ENCODE peak calls at places on chromosomes 12 and 14, in four cellular contexts. C is substantia nigra, K is skeletal muscle cell, Q is AG10803. Y is an unnamed sample.

GRCh38 chr12:117212563-117213190 is 22.4 kb upstream of the FBXO21 start:
- DNase-seq in C (peak), K (peak), Q (peak), Y (peak)

GRCh38 chr14:92586001-92586947 is 72.7 kb downstream of the RIN3 start:
- DNase-seq in C (no peak), K (peak), Q (peak), Y (peak)

GRCh38 chr12:401235-402126 is at the start of gene CCDC77:
- DNase-seq in C (no peak), K (peak), Q (peak), Y (peak)

GRCh38 chr12:11785722-11786121 is 136.2 kb downstream of the ETV6 start:
- DNase-seq in C (no peak), K (no peak), Q (peak), Y (no peak)

GRCh38 chr12:93552427-93552826 is 20.0 kb upstream of the SOCS2 start:
- DNase-seq in C (no peak), K (no peak), Q (no peak), Y (no peak)

GRCh38 chr12:76143343-76144252 is 59.1 kb upstream of the NAP1L1 start:
- DNase-seq in C (no peak), K (no peak), Q (no peak), Y (no peak)

GRCh38 chr12:54163147-54163546 is 25.6 kb downstream of the SMUG1 start:
- DNase-seq in C (no peak), K (no peak), Q (no peak), Y (no peak)

GRCh38 chr12:64392221-64392620 is 1.7 kb upstream of the C12orf56 start:
- DNase-seq in C (no peak), K (no peak), Q (peak), Y (peak)

GRCh38 chr14:105091335-105092123 is 26.3 kb upstream of the GPR132 start:
- DNase-seq in C (no peak), K (no peak), Q (peak), Y (peak)

GRCh38 chr14:100816950-100817901 is 8.7 kb upstream of the MEG3 start:
- DNase-seq in C (no peak), K (no peak), Q (no peak), Y (no peak)

GRCh38 chr14:75003250-75004027 is 718 bp downstream of the EIF2B2 start:
- DNase-seq in C (no peak), K (no peak), Q (no peak), Y (no peak)

GRCh38 chr12:66921151-66921550 is 242.3 kb upstream of the GRIP1 start:
- DNase-seq in C (no peak), K (no peak), Q (no peak), Y (no peak)

GRCh38 chr12:97097734-97098133 is 190.7 kb downstream of the NEDD1 start:
- DNase-seq in C (no peak), K (no peak), Q (no peak), Y (no peak)

GRCh38 chr12:19440019-19440858 is 947 bp downstream of the AEBP2 start:
- DNase-seq in C (peak), K (no peak), Q (peak), Y (no peak)

GRCh38 chr12:29223431-29223830 is 74.4 kb downstream of the FAR2 start:
- DNase-seq in C (no peak), K (no peak), Q (no peak), Y (no peak)

GRCh38 chr14:103625361-103626095 is 3.5 kb upstream of the KLC1 start:
- DNase-seq in C (no peak), K (no peak), Q (no peak), Y (no peak)

GRCh38 chr12:64567570-64567969 is 42.7 kb upstream of the RASSF3 start:
- DNase-seq in C (no peak), K (no peak), Q (no peak), Y (no peak)

GRCh38 chr12:105445261-105446015 is 114.9 kb downstream of the C12orf75 start:
- DNase-seq in C (no peak), K (no peak), Q (peak), Y (peak)

Y was measured in HFFc6.